ENCODE peak calls at places on chromosomes 2 and 18, in four cellular contexts. F is mesenchymal stem cell, E is neuronal stem cell, P is IMR-90. H is an unnamed sample.

GRCh38 chr2:199457147-199458016 is at the start of gene SATB2:
- DNase-seq in E (peak; percentile 31), P (peak; percentile 78), F (peak; percentile 71), H (peak; percentile 72)

GRCh38 chr2:25620077-25620476 is 53.3 kb downstream of the DTNB start:
- DNase-seq in F (no peak), P (no peak), E (no peak), H (no peak)

GRCh38 chr2:234597576-234597861 is 100.6 kb upstream of the ARL4C start:
- DNase-seq in P (no peak), E (no peak), F (no peak), H (no peak)

GRCh38 chr18:70420151-70420898 is 131.5 kb downstream of the SOCS6 start:
- DNase-seq in F (peak; percentile 72), E (no peak), P (peak; percentile 71), H (no peak)

GRCh38 chr2:157267476-157267875 is 10.0 kb downstream of the GALNT5 start:
- DNase-seq in P (no peak), E (no peak), F (no peak), H (no peak)

GRCh38 chr2:235909371-235909770 is 258.8 kb downstream of the GBX2 start:
- DNase-seq in E (no peak), F (no peak), P (no peak), H (no peak)

GRCh38 chr2:40416486-40416885 is 35.4 kb downstream of the SLC8A1 start:
- DNase-seq in F (no peak), P (peak; percentile 54), E (no peak), H (no peak)

GRCh38 chr2:118046628-118047210 is 32.8 kb upstream of the CCDC93 start:
- DNase-seq in F (peak; percentile 61), E (no peak), P (peak; percentile 53), H (no peak)

GRCh38 chr2:129069875-129070594 is 751.4 kb upstream of the HS6ST1 start:
- DNase-seq in P (no peak), F (no peak), E (no peak), H (no peak)

GRCh38 chr2:241300000-241300399 is 15.5 kb downstream of the HDLBP start:
- DNase-seq in F (no peak), E (no peak), P (no peak), H (no peak)

GRCh38 chr18:62663731-62664336 is 51.5 kb upstream of the PHLPP1 start:
- DNase-seq in P (peak; percentile 10), F (peak; percentile 64), E (no peak), H (no peak)

GRCh38 chr2:43467889-43468288 is 127.9 kb downstream of the THADA start:
- DNase-seq in P (peak; percentile 63), E (no peak), F (peak; percentile 64), H (no peak)

GRCh38 chr2:19746611-19747309 is 155.0 kb downstream of the TTC32 start:
- DNase-seq in E (peak; percentile 27), P (peak; percentile 25), F (no peak), H (peak; percentile 78)

GRCh38 chr2:9951522-9952285 is at the start of gene GRHL1:
- DNase-seq in F (peak; percentile 89), P (peak; percentile 86), E (peak; percentile 93), H (peak; percentile 91)

GRCh38 chr18:28159055-28159454 is 17.9 kb downstream of the CDH2 start:
- DNase-seq in F (no peak), E (no peak), P (no peak), H (peak; percentile 41)

GRCh38 chr2:17083902-17084301 is 418.3 kb upstream of the CYRIA start:
- DNase-seq in F (peak; percentile 80), P (no peak), E (no peak), H (no peak)

GRCh38 chr2:102103992-102104871 is 38.3 kb upstream of the IL1R1 start:
- DNase-seq in P (peak; percentile 94), F (peak; percentile 93), E (no peak), H (no peak)

GRCh38 chr2:19632327-19633040 is 269.3 kb downstream of the TTC32 start:
- DNase-seq in P (no peak), E (no peak), F (no peak), H (no peak)

GRCh38 chr18:63511285-63511684 is 30.9 kb upstream of the SERPINB12 start:
- DNase-seq in F (peak; percentile 59), P (peak; percentile 63), E (peak; percentile 39), H (peak; percentile 83)

GRCh38 chr2:235979753-235980459 is 188.3 kb downstream of the GBX2 start:
- DNase-seq in F (no peak), P (no peak), E (no peak), H (no peak)

GRCh38 chr2:42954227-42954962 is 162.0 kb upstream of the HAAO start:
- DNase-seq in P (peak; percentile 65), E (no peak), F (peak; percentile 51), H (no peak)

GRCh38 chr2:133953524-133953923 is 300.3 kb upstream of the MGAT5 start:
- DNase-seq in F (no peak), P (no peak), E (no peak), H (no peak)

GRCh38 chr2:155250800-155251199 is 552.3 kb downstream of the KCNJ3 start:
- DNase-seq in E (peak; percentile 12), F (no peak), P (no peak), H (no peak)

GRCh38 chr18:77037533-77037932 is 95.0 kb downstream of the MBP start:
- DNase-seq in P (no peak), E (no peak), F (no peak), H (no peak)

GRCh38 chr2:85257359-85258193 is 70.2 kb downstream of the TGOLN2 start:
- DNase-seq in E (no peak), P (peak; percentile 45), F (no peak), H (no peak)

GRCh38 chr2:229489016-229489415 is 217.9 kb upstream of the PID1 start:
- DNase-seq in P (peak; percentile 13), E (no peak), F (no peak), H (no peak)

GRCh38 chr2:46913471-46914381 is 1.9 kb downstream of the MCFD2 start:
- DNase-seq in P (peak; percentile 78), F (peak; percentile 76), E (no peak), H (peak; percentile 45)

GRCh38 chr18:59593291-59593717 is 103.9 kb downstream of the CCBE1 start:
- DNase-seq in F (no peak), P (peak; percentile 40), E (no peak), H (no peak)

GRCh38 chr2:39623916-39624315 is 41.8 kb upstream of the TMEM178A start:
- DNase-seq in F (no peak), P (no peak), E (no peak), H (no peak)

GRCh38 chr2:8134105-8134903 is 547.6 kb upstream of the ID2 start:
- DNase-seq in P (no peak), E (no peak), F (no peak), H (no peak)

GRCh38 chr2:12725238-12726187 is 8.8 kb downstream of the TRIB2 start:
- DNase-seq in P (no peak), F (no peak), E (no peak), H (no peak)

GRCh38 chr2:49980774-49981173 is 826.5 kb upstream of the FSHR start:
- DNase-seq in E (no peak), F (no peak), P (no peak), H (no peak)

GRCh38 chr2:96816127-96816835 is at the start of gene CNNM3:
- DNase-seq in P (peak; percentile 88), E (peak; percentile 96), F (peak; percentile 95), H (peak; percentile 96)
- H3K4me1 ChIP-seq in P (peaks cover 12% of the 10 kb centered on the region), E (peaks cover 17% of the 10 kb centered on the region), F (peaks cover 17% of the 10 kb centered on the region), H (peaks cover 3% of the 10 kb centered on the region)

DNA sequence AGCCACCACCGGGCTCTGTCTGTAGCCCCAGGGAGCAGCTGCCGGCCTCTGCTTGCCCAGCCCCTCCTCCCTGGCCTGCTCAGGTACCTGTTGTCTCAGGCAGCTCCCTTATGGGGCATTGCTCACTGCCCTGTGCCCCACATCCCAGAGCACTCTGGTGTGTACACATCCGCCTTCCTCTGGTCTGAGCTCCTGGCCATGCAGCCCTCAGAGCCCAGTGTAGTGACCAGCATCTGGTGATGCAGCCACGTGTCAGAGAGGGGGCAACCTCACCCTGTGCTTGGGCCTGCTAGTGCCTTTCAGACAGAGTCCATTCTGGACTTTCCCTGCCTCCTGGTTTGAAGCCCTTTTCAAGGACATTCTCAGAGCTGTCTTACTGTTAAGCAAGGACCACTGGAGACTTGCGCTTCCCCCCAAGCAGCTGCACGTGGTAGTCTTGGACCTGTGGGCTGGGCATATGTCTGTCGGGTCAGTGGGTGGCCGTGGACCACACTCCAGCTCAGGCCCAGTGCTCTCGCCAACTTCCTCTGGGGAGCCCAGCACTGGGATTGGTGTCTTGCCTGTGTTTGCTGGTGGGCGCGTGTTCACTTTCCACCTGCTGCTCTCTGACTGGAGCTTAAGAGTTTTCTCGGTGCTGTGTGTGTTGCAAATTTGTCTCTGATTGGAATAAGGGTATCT is 30.7 kb downstream of the DGKD start:
- DNase-seq in E (no peak), F (no peak), P (no peak), H (no peak)
- H2BK5ac ChIP-seq in E (no peak overlapping the region), F (no peak overlapping the region), P (no peak overlapping the region), H (no peak overlapping the region)

GRCh38 chr18:49021076-49021432 is 70.3 kb upstream of the SMAD7 start:
- DNase-seq in F (no peak), E (no peak), P (no peak), H (no peak)
- H3K9ac ChIP-seq in F (no peak overlapping the region), E (no peak overlapping the region), P (no peak overlapping the region), H (no peak overlapping the region)

DNA sequence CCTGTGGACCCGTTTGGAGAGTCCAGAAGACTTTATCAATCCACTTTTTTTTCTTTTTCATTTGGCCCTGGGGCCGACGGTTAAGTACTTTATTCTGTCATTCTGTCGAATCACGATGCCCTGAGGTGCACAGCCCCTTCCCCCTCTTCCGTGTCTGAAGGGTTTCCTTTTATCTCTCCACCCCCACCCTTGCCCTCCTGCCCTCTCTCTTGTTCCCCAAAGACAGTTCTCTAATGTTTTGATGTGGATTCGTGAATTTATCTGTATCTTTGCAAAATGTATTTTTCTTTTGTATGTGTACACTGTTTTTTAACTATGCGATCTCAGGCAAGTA is 1.7 kb upstream of the CASP8 start:
- DNase-seq in F (no peak), E (no peak), P (no peak), H (no peak)
- H3K4me1 ChIP-seq in F (peaks cover 19% of the 10 kb centered on the region), E (peaks cover 6% of the 10 kb centered on the region), P (peaks cover 12% of the 10 kb centered on the region), H (peaks cover 11% of the 10 kb centered on the region)